ENCODE peak calls at places on chromosomes 6 and 20, in five cellular contexts. One of them, this sample, is unnamed.
A peak's percentile ranks its signal among the peaks of the same experiment; 100 is the strongest.

GRCh38 chr6:169229611-169230321 is 23.9 kb downstream of the THBS2 start:
- DNase-seq in thyroid gland: no peak
- DNase-seq in right lobe of liver: peak; percentile 12
- DNase-seq in K562: no peak
- DNase-seq in uterus: peak; percentile 47
- DNase-seq in this sample: no peak

GRCh38 chr6:125154184-125155135 is 887 bp downstream of the TPD52L1 start:
- DNase-seq in thyroid gland: peak; percentile 73
- DNase-seq in right lobe of liver: peak; percentile 77
- DNase-seq in K562: peak; percentile 68
- DNase-seq in uterus: peak; percentile 26
- DNase-seq in this sample: peak; percentile 42

GRCh38 chr6:42156638-42157037 is 14.2 kb upstream of the C6orf132 start:
- DNase-seq in thyroid gland: no peak
- DNase-seq in right lobe of liver: no peak
- DNase-seq in K562: no peak
- DNase-seq in uterus: no peak
- DNase-seq in this sample: no peak

GRCh38 chr6:116271309-116271708 is 8.4 kb downstream of the TSPYL1 start:
- DNase-seq in thyroid gland: no peak
- DNase-seq in right lobe of liver: no peak
- DNase-seq in K562: no peak
- DNase-seq in uterus: no peak
- DNase-seq in this sample: no peak

GRCh38 chr20:9025643-9026042 is 43.2 kb upstream of the PLCB4 start:
- DNase-seq in thyroid gland: no peak
- DNase-seq in right lobe of liver: no peak
- DNase-seq in K562: peak; percentile 9
- DNase-seq in uterus: no peak
- DNase-seq in this sample: no peak

GRCh38 chr6:80638222-80639055 is 532.0 kb downstream of the BCKDHB start:
- DNase-seq in thyroid gland: peak; percentile 61
- DNase-seq in right lobe of liver: no peak
- DNase-seq in K562: no peak
- DNase-seq in uterus: no peak
- DNase-seq in this sample: no peak

GRCh38 chr6:143427109-143427817 is 23.2 kb downstream of the ADAT2 start:
- DNase-seq in thyroid gland: peak; percentile 71
- DNase-seq in right lobe of liver: peak; percentile 59
- DNase-seq in K562: peak; percentile 67
- DNase-seq in uterus: peak; percentile 65
- DNase-seq in this sample: peak; percentile 70

GRCh38 chr6:44275749-44276648 is 5.7 kb downstream of the TMEM151B start:
- DNase-seq in thyroid gland: peak; percentile 24
- DNase-seq in right lobe of liver: no peak
- DNase-seq in K562: no peak
- DNase-seq in uterus: no peak
- DNase-seq in this sample: peak; percentile 60

GRCh38 chr6:43407296-43407695 is 20.0 kb upstream of the ABCC10 start:
- DNase-seq in thyroid gland: no peak
- DNase-seq in right lobe of liver: no peak
- DNase-seq in K562: no peak
- DNase-seq in uterus: no peak
- DNase-seq in this sample: no peak

GRCh38 chr6:130178692-130179091 is 44.1 kb downstream of the SAMD3 start:
- DNase-seq in thyroid gland: no peak
- DNase-seq in right lobe of liver: no peak
- DNase-seq in K562: peak; percentile 34
- DNase-seq in uterus: no peak
- DNase-seq in this sample: no peak

GRCh38 chr6:47303861-47304260 is 5.8 kb downstream of the TNFRSF21 start:
- DNase-seq in thyroid gland: no peak
- DNase-seq in right lobe of liver: no peak
- DNase-seq in K562: no peak
- DNase-seq in uterus: no peak
- DNase-seq in this sample: no peak

GRCh38 chr6:145929037-145929633 is 35.0 kb downstream of the SHPRH start:
- DNase-seq in thyroid gland: no peak
- DNase-seq in right lobe of liver: no peak
- DNase-seq in K562: peak; percentile 35
- DNase-seq in uterus: no peak
- DNase-seq in this sample: peak; percentile 53

GRCh38 chr20:37393196-37393862 is 47.4 kb downstream of the SRC start:
- DNase-seq in thyroid gland: no peak
- DNase-seq in right lobe of liver: peak; percentile 84
- DNase-seq in K562: no peak
- DNase-seq in uterus: no peak
- DNase-seq in this sample: no peak

GRCh38 chr20:37390891-37391525 is 45.1 kb downstream of the SRC start:
- DNase-seq in thyroid gland: no peak
- DNase-seq in right lobe of liver: peak; percentile 50
- DNase-seq in K562: no peak
- DNase-seq in uterus: no peak
- DNase-seq in this sample: no peak

GRCh38 chr20:37393863-37394542 is 48.1 kb downstream of the SRC start:
- DNase-seq in thyroid gland: no peak
- DNase-seq in right lobe of liver: no peak
- DNase-seq in K562: no peak
- DNase-seq in uterus: no peak
- DNase-seq in this sample: no peak

GRCh38 chr20:37390503-37390890 is 44.6 kb downstream of the SRC start:
- DNase-seq in thyroid gland: no peak
- DNase-seq in right lobe of liver: peak; percentile 18
- DNase-seq in K562: no peak
- DNase-seq in uterus: no peak
- DNase-seq in this sample: no peak

DNA sequence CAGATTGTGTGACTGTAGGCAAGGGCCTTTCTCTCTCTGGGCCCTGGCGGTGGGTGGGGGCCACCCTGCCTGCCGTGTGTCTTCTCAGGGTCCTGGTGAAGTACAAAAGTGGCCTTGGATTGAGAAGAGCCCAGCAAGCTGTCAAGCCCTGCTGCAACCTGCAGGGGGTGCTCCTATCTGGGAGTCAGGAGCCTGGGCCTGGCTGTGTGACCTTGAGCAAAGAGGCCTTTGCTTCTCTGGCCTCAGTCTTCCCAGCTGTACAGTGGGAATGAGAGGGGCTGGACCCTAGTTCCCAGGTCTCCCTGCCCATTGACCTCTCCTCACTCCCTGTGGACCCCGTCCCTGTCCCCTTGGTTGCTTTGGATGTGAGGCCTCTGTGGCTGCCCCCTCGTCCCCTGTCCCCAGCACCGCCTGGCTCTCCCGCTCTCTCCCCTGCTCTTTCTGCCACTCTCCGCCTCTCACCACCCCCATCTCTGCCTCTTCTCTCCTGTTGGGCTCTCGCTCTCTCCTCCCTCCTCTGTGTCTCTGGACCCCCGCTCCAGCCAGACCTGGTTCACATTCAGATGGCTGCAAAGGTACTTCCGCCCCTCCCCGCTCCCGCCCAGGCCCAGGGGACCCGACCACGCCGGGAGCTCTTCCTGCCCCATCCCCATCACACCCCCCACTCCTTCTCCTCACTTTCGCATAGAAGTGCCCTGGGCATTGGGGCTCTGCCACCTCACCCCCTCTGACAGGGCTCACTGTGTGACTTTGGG is 46.7 kb downstream of the SRC start:
- DNase-seq in thyroid gland: no peak
- DNase-seq in right lobe of liver: peak; percentile 47
- DNase-seq in K562: peak; percentile 62
- DNase-seq in uterus: no peak
- DNase-seq in this sample: peak; percentile 51
- TF ChIP-seq POLR2A in thyroid gland: no peak
- TF ChIP-seq POLR2A in right lobe of liver: no peak
- TF ChIP-seq POLR2A in K562: no peak
- TF ChIP-seq POLR2A in uterus: no peak
- TF ChIP-seq POLR2A in this sample: no peak

GRCh38 chr20:50957798-50958732 is at the start of gene DPM1:
- DNase-seq in thyroid gland: peak; percentile 89
- DNase-seq in right lobe of liver: peak; percentile 90
- DNase-seq in K562: peak; percentile 88
- DNase-seq in uterus: peak; percentile 87
- DNase-seq in this sample: peak; percentile 97
- TF ChIP-seq POLR2A in thyroid gland: peak; percentile 63
- TF ChIP-seq POLR2A in right lobe of liver: peak; percentile 84
- TF ChIP-seq POLR2A in K562: peak; percentile 98
- TF ChIP-seq POLR2A in uterus: peak; percentile 77
- TF ChIP-seq POLR2A in this sample: peak; percentile 98

GRCh38 chr20:44199877-44200276 is 10.7 kb downstream of the OSER1 start:
- DNase-seq in thyroid gland: no peak
- DNase-seq in right lobe of liver: no peak
- DNase-seq in K562: no peak
- DNase-seq in uterus: no peak
- DNase-seq in this sample: no peak

GRCh38 chr20:44198872-44199271 is 11.7 kb downstream of the OSER1 start:
- DNase-seq in thyroid gland: no peak
- DNase-seq in right lobe of liver: no peak
- DNase-seq in K562: no peak
- DNase-seq in uterus: no peak
- DNase-seq in this sample: no peak

GRCh38 chr20:44193801-44194200 is 6.8 kb upstream of the JPH2 start:
- DNase-seq in thyroid gland: no peak
- DNase-seq in right lobe of liver: no peak
- DNase-seq in K562: no peak
- DNase-seq in uterus: no peak
- DNase-seq in this sample: no peak

GRCh38 chr20:44196278-44196677 is 9.3 kb upstream of the JPH2 start:
- DNase-seq in thyroid gland: no peak
- DNase-seq in right lobe of liver: no peak
- DNase-seq in K562: no peak
- DNase-seq in uterus: no peak
- DNase-seq in this sample: peak; percentile 11

DNA sequence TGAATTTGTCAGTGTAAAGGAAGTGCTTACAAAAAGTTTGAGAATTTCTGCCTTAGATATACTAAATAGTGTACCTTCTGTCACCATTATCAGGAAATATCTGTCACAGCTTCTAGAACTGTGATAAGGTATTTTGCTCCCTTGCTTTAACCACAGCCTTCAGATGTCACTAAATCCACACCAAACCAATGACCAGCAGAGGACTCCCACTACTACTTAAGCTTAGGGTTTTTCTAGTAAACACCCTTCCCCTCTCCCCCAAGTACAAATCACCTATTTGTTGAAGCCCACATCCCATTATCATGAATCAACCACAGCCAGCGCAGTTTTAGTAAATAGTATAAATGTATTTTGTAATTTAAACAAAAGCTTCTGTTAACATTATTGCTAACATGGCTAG is 8.6 kb upstream of the JPH2 start:
- DNase-seq in thyroid gland: no peak
- DNase-seq in right lobe of liver: no peak
- DNase-seq in K562: no peak
- DNase-seq in uterus: no peak
- DNase-seq in this sample: peak; percentile 36
- TF ChIP-seq POLR2A in thyroid gland: no peak
- TF ChIP-seq POLR2A in right lobe of liver: no peak
- TF ChIP-seq POLR2A in K562: no peak
- TF ChIP-seq POLR2A in uterus: no peak
- TF ChIP-seq POLR2A in this sample: no peak

DNA sequence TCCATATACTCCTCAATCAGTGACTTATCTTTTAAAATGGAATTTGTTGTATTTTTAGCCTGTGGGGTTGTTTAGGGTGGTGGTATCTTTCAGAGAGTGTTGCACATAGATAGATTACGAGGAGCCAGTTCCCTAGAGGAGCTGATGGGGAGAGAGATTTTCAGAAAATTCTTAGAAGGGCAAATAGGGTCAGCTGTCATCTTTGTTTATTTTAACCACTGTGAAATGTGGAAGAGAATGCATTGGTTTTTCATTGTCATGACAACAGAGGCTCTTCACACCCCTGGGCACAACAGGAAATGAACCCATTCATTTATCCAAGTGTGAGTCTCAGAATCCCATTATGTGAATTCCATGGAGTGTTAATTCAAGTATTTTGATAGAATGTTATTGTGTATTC is 188.4 kb downstream of the JARID2 start:
- DNase-seq in thyroid gland: no peak
- DNase-seq in right lobe of liver: no peak
- DNase-seq in K562: peak; percentile 29
- DNase-seq in uterus: no peak
- DNase-seq in this sample: peak; percentile 64
- TF ChIP-seq POLR2A in thyroid gland: no peak
- TF ChIP-seq POLR2A in right lobe of liver: no peak
- TF ChIP-seq POLR2A in K562: no peak
- TF ChIP-seq POLR2A in uterus: no peak
- TF ChIP-seq POLR2A in this sample: no peak

GRCh38 chr6:137811121-137811911 is 55.7 kb upstream of the TNFAIP3 start:
- DNase-seq in thyroid gland: peak; percentile 49
- DNase-seq in right lobe of liver: peak; percentile 58
- DNase-seq in K562: peak; percentile 83
- DNase-seq in uterus: peak; percentile 59
- DNase-seq in this sample: peak; percentile 60
- TF ChIP-seq POLR2A in thyroid gland: no peak
- TF ChIP-seq POLR2A in right lobe of liver: peak; percentile 62
- TF ChIP-seq POLR2A in K562: peak; percentile 59
- TF ChIP-seq POLR2A in uterus: no peak
- TF ChIP-seq POLR2A in this sample: peak; percentile 36

DNA sequence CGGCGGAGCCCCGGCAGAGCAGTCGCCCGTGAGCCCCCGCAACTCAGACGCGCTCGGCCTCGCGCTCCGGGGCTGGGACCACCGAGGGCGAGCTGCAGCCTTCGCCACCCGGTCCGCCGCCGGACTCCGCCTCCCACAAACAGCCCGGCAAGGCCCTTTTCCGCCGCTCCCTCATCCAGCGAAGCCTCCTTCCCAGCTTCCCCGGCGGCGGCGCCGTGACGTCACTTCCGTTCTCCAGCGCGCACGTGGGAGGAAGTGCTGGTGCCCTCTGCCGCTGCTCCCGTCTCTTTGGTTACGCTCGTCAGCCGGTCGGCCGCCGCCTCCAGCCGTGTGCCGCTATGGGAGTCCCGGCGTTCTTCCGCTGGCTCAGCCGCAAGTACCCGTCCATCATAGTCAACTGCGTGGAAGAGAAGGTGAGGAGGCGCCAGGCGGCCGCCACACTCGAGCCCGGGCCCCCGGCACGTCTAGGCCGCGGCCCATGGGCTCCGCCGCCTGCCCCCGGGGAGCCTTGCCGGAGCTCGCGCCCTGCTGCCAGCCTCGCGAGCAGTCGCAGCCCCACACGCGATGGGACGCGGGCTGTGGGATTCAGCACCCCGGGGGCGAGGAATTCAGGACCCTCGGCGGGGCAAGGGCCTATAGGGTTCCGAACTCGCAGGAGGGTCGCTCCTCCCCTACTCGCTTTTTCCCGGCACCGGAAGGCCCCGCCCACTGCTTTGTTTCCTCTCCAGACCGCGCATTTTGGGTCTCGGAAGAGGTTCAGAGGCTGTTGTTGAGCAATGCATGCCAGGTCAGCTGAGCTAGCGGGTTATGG is at the start of gene XRN2:
- DNase-seq in thyroid gland: peak; percentile 95
- DNase-seq in right lobe of liver: peak; percentile 97
- DNase-seq in K562: peak; percentile 86
- DNase-seq in uterus: peak; percentile 94
- DNase-seq in this sample: peak; percentile 97
- TF ChIP-seq POLR2A in thyroid gland: no peak
- TF ChIP-seq POLR2A in right lobe of liver: peak; percentile 88
- TF ChIP-seq POLR2A in K562: peak; percentile 86
- TF ChIP-seq POLR2A in uterus: peak; percentile 84
- TF ChIP-seq POLR2A in this sample: peak; percentile 93

This sample was measured in erythroblast.